ENCODE peak calls at places on chromosomes 3 and 15, in eight cellular contexts. O, M, U, K, A, X, P and E are unnamed samples.

GRCh38 chr15:48516125-48516524 is 129.4 kb downstream of the FBN1 start:
- DNase-seq in U (no peak), O (no peak), K (no peak), X (no peak), M (no peak), A (no peak), P (no peak), E (no peak)

GRCh38 chr3:128487813-128488635 is 5.0 kb downstream of the GATA2 start:
- DNase-seq in X (peak; percentile 90), U (peak; percentile 99), M (peak; percentile 86), A (peak; percentile 80), O (peak; percentile 22), K (peak; percentile 93), P (peak; percentile 25), E (peak; percentile 90)

GRCh38 chr3:23383875-23384274 is 180.7 kb downstream of the UBE2E2 start:
- DNase-seq in A (no peak), X (no peak), M (no peak), U (no peak), K (no peak), P (no peak), O (no peak), E (no peak)

GRCh38 chr3:45595364-45596154 is 1.0 kb downstream of the LIMD1 start:
- DNase-seq in U (no peak), P (no peak), M (no peak), K (no peak), A (no peak), X (no peak), O (no peak), E (no peak)

GRCh38 chr15:91420689-91421088 is 320.6 kb downstream of the SV2B start:
- DNase-seq in U (no peak), A (no peak), X (no peak), P (no peak), O (no peak), K (no peak), M (no peak), E (no peak)

GRCh38 chr3:13504161-13504831 is 24.2 kb downstream of the HDAC11 start:
- DNase-seq in P (no peak), M (no peak), O (no peak), X (no peak), K (no peak), U (no peak), A (no peak), E (peak; percentile 49)

GRCh38 chr3:13025090-13025489 is 48.1 kb downstream of the IQSEC1 start:
- DNase-seq in X (no peak), K (no peak), A (no peak), O (peak; percentile 34), U (peak; percentile 88), P (no peak), M (no peak), E (peak; percentile 64)

GRCh38 chr3:52216585-52217408 is 8.6 kb downstream of the TLR9 start:
- DNase-seq in M (no peak), P (peak; percentile 56), O (no peak), X (no peak), A (peak; percentile 7), U (peak; percentile 59), K (peak; percentile 76), E (peak; percentile 74)

GRCh38 chr3:172524611-172525010 is 1.4 kb upstream of the TNFSF10 start:
- DNase-seq in A (no peak), O (no peak), X (no peak), P (no peak), K (no peak), M (no peak), U (no peak), E (peak; percentile 9)

GRCh38 chr3:144272715-144273114 is 301.1 kb downstream of the DIPK2A start:
- DNase-seq in K (peak; percentile 83), U (no peak), X (no peak), M (no peak), P (no peak), O (no peak), A (peak; percentile 95), E (no peak)

GRCh38 chr3:15636028-15636709 is 34.6 kb downstream of the BTD start:
- DNase-seq in P (peak; percentile 29), M (no peak), X (no peak), A (no peak), O (no peak), K (no peak), U (peak; percentile 84), E (peak; percentile 95)

GRCh38 chr15:51193979-51194378 is 99.3 kb upstream of the TNFAIP8L3 start:
- DNase-seq in O (no peak), X (no peak), K (no peak), M (no peak), P (no peak), U (no peak), A (no peak), E (no peak)

GRCh38 chr15:28131946-28132345 is 32.8 kb upstream of the OCA2 start:
- DNase-seq in U (no peak), K (no peak), P (no peak), O (no peak), X (no peak), A (no peak), M (no peak), E (no peak)

GRCh38 chr15:68126415-68126814 is 72.3 kb downstream of the PIAS1 start:
- DNase-seq in O (no peak), P (no peak), M (no peak), A (no peak), K (no peak), U (no peak), X (no peak), E (no peak)

GRCh38 chr15:75348563-75349350 is 1.9 kb downstream of the NEIL1 start:
- DNase-seq in P (no peak), M (no peak), K (no peak), O (no peak), A (no peak), X (no peak), U (peak; percentile 28), E (no peak)

GRCh38 chr3:189714991-189715961 is 84.1 kb downstream of the TP63 start:
- DNase-seq in X (no peak), O (no peak), P (no peak), A (no peak), K (no peak), U (peak; percentile 52), M (no peak), E (peak; percentile 71)

GRCh38 chr3:130093741-130094391 is 12.2 kb downstream of the ALG1L2 start:
- DNase-seq in P (peak; percentile 34), M (no peak), U (no peak), A (no peak), X (no peak), O (no peak), K (no peak), E (no peak)

GRCh38 chr3:56621686-56622085 is 61.4 kb downstream of the TASOR start:
- DNase-seq in X (no peak), A (no peak), U (no peak), M (no peak), O (no peak), P (no peak), K (no peak), E (no peak)

GRCh38 chr3:131538968-131539367 is 36.2 kb upstream of the MRPL3 start:
- DNase-seq in U (no peak), A (no peak), X (no peak), P (no peak), O (no peak), K (no peak), M (no peak), E (no peak)

GRCh38 chr3:56612146-56612545 is 55.2 kb downstream of the CCDC66 start:
- DNase-seq in X (no peak), U (no peak), K (no peak), P (no peak), O (no peak), A (no peak), M (no peak), E (no peak)

GRCh38 chr3:34185301-34185700 is 386.9 kb downstream of the PDCD6IP start:
- DNase-seq in O (no peak), M (no peak), K (no peak), X (no peak), A (no peak), P (no peak), U (no peak), E (no peak)

GRCh38 chr15:70863450-70864218 is 9.7 kb upstream of the LARP6 start:
- DNase-seq in U (peak; percentile 84), A (no peak), K (no peak), M (no peak), O (peak; percentile 46), X (no peak), P (no peak), E (peak; percentile 88)

GRCh38 chr3:65158023-65158422 is 470.2 kb upstream of the ADAMTS9 start:
- DNase-seq in M (no peak), P (no peak), X (no peak), A (no peak), K (no peak), O (no peak), U (no peak), E (no peak)

GRCh38 chr3:98602078-98602678 is 8.8 kb upstream of the CPOX start:
- DNase-seq in P (no peak), A (peak; percentile 34), U (peak; percentile 71), K (peak; percentile 29), M (peak; percentile 57), X (peak; percentile 58), O (no peak), E (peak; percentile 41)

GRCh38 chr3:194993896-194994295 is 277.1 kb downstream of the XXYLT1 start:
- DNase-seq in A (no peak), U (no peak), O (no peak), K (no peak), M (no peak), P (no peak), X (no peak), E (no peak)

GRCh38 chr3:32867954-32868353 is 50.2 kb downstream of the TRIM71 start:
- DNase-seq in U (no peak), O (no peak), M (no peak), P (no peak), K (no peak), X (no peak), A (no peak), E (no peak)

GRCh38 chr15:76342046-76342381 is 5.4 kb downstream of the ISL2 start:
- DNase-seq in K (no peak), O (no peak), P (no peak), U (no peak), X (no peak), M (no peak), A (no peak), E (no peak)

GRCh38 chr15:90214553-90215205 is 13.5 kb downstream of the SEMA4B start:
- DNase-seq in U (no peak), A (no peak), X (no peak), O (no peak), K (no peak), P (no peak), M (peak; percentile 52), E (no peak)

GRCh38 chr3:162998205-162998604 is 1501.6 kb downstream of the OTOL1 start:
- DNase-seq in K (no peak), A (no peak), O (no peak), P (no peak), M (no peak), X (no peak), U (peak; percentile 9), E (no peak)

GRCh38 chr3:140467104-140467577 is 210.7 kb upstream of the TRIM42 start:
- DNase-seq in P (no peak), O (no peak), U (no peak), K (no peak), M (no peak), A (no peak), X (no peak), E (peak; percentile 60)

GRCh38 chr3:104629038-104629437 is 737.7 kb upstream of the ALCAM start:
- DNase-seq in X (no peak), A (no peak), M (no peak), K (no peak), O (no peak), U (peak; percentile 74), P (no peak), E (peak; percentile 81)

GRCh38 chr3:141242035-141242721 is 10.6 kb downstream of the PXYLP1 start:
- DNase-seq in O (no peak), A (no peak), X (no peak), U (peak; percentile 45), P (no peak), M (no peak), K (no peak), E (peak; percentile 62)

GRCh38 chr15:84790676-84791075 is 26.5 kb upstream of the ALPK3 start:
- DNase-seq in O (no peak), M (no peak), X (no peak), A (no peak), P (no peak), U (no peak), K (no peak), E (no peak)

GRCh38 chr15:81940467-81941451 is 105.1 kb downstream of the MEX3B start:
- DNase-seq in X (no peak), M (no peak), U (peak; percentile 31), O (no peak), P (no peak), A (no peak), K (no peak), E (no peak)